ENCODE peak calls at places on chromosomes 13 and 19, in four cellular contexts. T, B, N and Z are unnamed samples.

GRCh38 chr19:13865578-13866462 is 11.1 kb upstream of the NANOS3 start:
- DNase-seq in T (no peak), B (no peak), N (no peak), Z (no peak)

GRCh38 chr19:13541554-13541953 is 35.3 kb upstream of the CACNA1A start:
- DNase-seq in T (no peak), B (no peak), N (no peak), Z (no peak)

GRCh38 chr19:18846862-18847515 is 15.2 kb downstream of the UPF1 start:
- DNase-seq in T (peak; percentile 81), B (peak; percentile 51), N (peak; percentile 79), Z (peak; percentile 82)

GRCh38 chr13:43407023-43407581 is 379.7 kb downstream of the ENOX1 start:
- DNase-seq in T (no peak), B (no peak), N (no peak), Z (no peak)

GRCh38 chr19:45404557-45405434 is at the start of gene PPP1R13L:
- DNase-seq in T (peak; percentile 89), B (peak; percentile 57), N (peak; percentile 90), Z (peak; percentile 86)

GRCh38 chr13:97222934-97223710 is 989 bp downstream of the MBNL2 start:
- DNase-seq in T (no peak), B (no peak), N (peak; percentile 24), Z (no peak)

GRCh38 chr13:90968510-90968909 is 379.0 kb upstream of the MIR17HG start:
- DNase-seq in T (no peak), B (no peak), N (peak; percentile 1), Z (no peak)

GRCh38 chr19:290539-291521 is at the start of gene PLPP2:
- DNase-seq in T (no peak), B (peak; percentile 20), N (no peak), Z (no peak)

GRCh38 chr13:40993987-40994386 is 25.1 kb downstream of the ELF1 start:
- DNase-seq in T (no peak), B (no peak), N (no peak), Z (no peak)

GRCh38 chr13:59112375-59112774 is 1051.4 kb downstream of the DIAPH3 start:
- DNase-seq in T (no peak), B (no peak), N (peak; percentile 98), Z (peak; percentile 18)

GRCh38 chr19:6248341-6248740 is 31.4 kb downstream of the MLLT1 start:
- DNase-seq in T (no peak), B (no peak), N (no peak), Z (no peak)

GRCh38 chr19:48395499-48395898 is 2.0 kb downstream of the GRIN2D start:
- DNase-seq in T (no peak), B (no peak), N (no peak), Z (no peak)

GRCh38 chr19:6694147-6694815 is 24.3 kb upstream of the TNFSF14 start:
- DNase-seq in T (no peak), B (no peak), N (peak; percentile 44), Z (no peak)

GRCh38 chr13:39016789-39017188 is 21.1 kb downstream of the PROSER1 start:
- DNase-seq in T (no peak), B (no peak), N (peak; percentile 45), Z (no peak)

GRCh38 chr19:48311384-48311783 is 14.0 kb upstream of the EMP3 start:
- DNase-seq in T (no peak), B (no peak), N (no peak), Z (no peak)

GRCh38 chr13:83085186-83085900 is 796.9 kb downstream of the SLITRK1 start:
- DNase-seq in T (no peak), B (no peak), N (peak; percentile 42), Z (no peak)

GRCh38 chr19:39805120-39805519 is 26.5 kb downstream of the LEUTX start:
- DNase-seq in T (peak; percentile 35), B (no peak), N (peak; percentile 7), Z (no peak)

GRCh38 chr19:32718286-32718685 is 1.3 kb upstream of the TDRD12 start:
- DNase-seq in T (no peak), B (no peak), N (no peak), Z (no peak)

GRCh38 chr13:33452873-33453558 is 167.5 kb upstream of the STARD13 start:
- DNase-seq in T (no peak), B (no peak), N (no peak), Z (peak; percentile 16)

GRCh38 chr19:42052241-42052863 is 17.7 kb downstream of the GRIK5 start:
- DNase-seq in T (no peak), B (no peak), N (no peak), Z (no peak)

GRCh38 chr13:21402586-21403307 is 56.4 kb downstream of the ZDHHC20 start:
- DNase-seq in T (no peak), B (no peak), N (peak; percentile 48), Z (no peak)

GRCh38 chr19:35349614-35350521 is 2.2 kb downstream of the FFAR1 start:
- DNase-seq in T (no peak), B (no peak), N (no peak), Z (no peak)

GRCh38 chr13:95624020-95624419 is 20.5 kb downstream of the DZIP1 start:
- DNase-seq in T (no peak), B (no peak), N (peak; percentile 72), Z (peak; percentile 37)